ENCODE peak calls at places on chromosome 1, in nine cellular contexts. E is trophoblast cell; C is effector memory CD4-positive, alpha-beta T cell; G is right cardiac atrium; M is left lung; O is HCT116; Y is esophagus muscularis mucosa; H is prostate gland; U is neuronal stem cell. S is an unnamed sample.

GRCh38 chr1:226938903-226939438 is 1.1 kb upstream of the COQ8A start:
- DNase-seq in U (no peak), C (no peak), E (peak; percentile 60), M (no peak), O (no peak), G (no peak), Y (no peak), H (no peak), S (no peak)

GRCh38 chr1:3030663-3031381 is 9.6 kb downstream of the ACTRT2 start:
- DNase-seq in H (no peak), G (no peak), U (no peak), E (no peak), Y (no peak), O (no peak), C (no peak), M (peak; percentile 27), S (no peak)

GRCh38 chr1:10211805-10212405 is 1.5 kb downstream of the KIF1B start:
- DNase-seq in E (peak; percentile 88), U (no peak), O (no peak), H (no peak), Y (no peak), G (no peak), C (no peak), M (no peak), S (no peak)

GRCh38 chr1:223234164-223234501 is 91.1 kb upstream of the TLR5 start:
- DNase-seq in G (no peak), O (no peak), E (no peak), C (no peak), H (no peak), U (no peak), Y (no peak), M (no peak), S (no peak)

GRCh38 chr1:85568660-85569059 is 11.9 kb upstream of the CCN1 start:
- DNase-seq in M (no peak), C (no peak), Y (no peak), U (no peak), H (no peak), G (no peak), O (no peak), E (no peak), S (no peak)

GRCh38 chr1:200512191-200512590 is 102.4 kb upstream of the ZNF281 start:
- DNase-seq in O (no peak), H (no peak), C (no peak), M (no peak), G (no peak), U (no peak), Y (no peak), E (peak; percentile 34), S (no peak)

GRCh38 chr1:212451416-212452322 is 18.9 kb downstream of the NENF start:
- DNase-seq in G (no peak), H (no peak), C (no peak), U (no peak), O (no peak), Y (no peak), M (no peak), E (no peak), S (no peak)

GRCh38 chr1:46749403-46749802 is 30.5 kb upstream of the EFCAB14 start:
- DNase-seq in U (no peak), O (no peak), H (no peak), Y (no peak), E (peak; percentile 16), C (no peak), G (no peak), M (no peak), S (no peak)

GRCh38 chr1:64246294-64246917 is 43.0 kb downstream of the UBE2U start:
- DNase-seq in G (no peak), Y (no peak), C (no peak), U (peak; percentile 31), O (no peak), M (no peak), E (peak; percentile 77), H (no peak), S (no peak)

GRCh38 chr1:159929155-159930051 is 4.1 kb upstream of the TAGLN2 start:
- DNase-seq in H (peak; percentile 58), C (no peak), U (no peak), E (peak; percentile 92), O (no peak), G (peak; percentile 73), M (no peak), Y (no peak), S (no peak)

GRCh38 chr1:54403808-54404261 is 2.4 kb downstream of the SSBP3 start:
- DNase-seq in U (no peak), Y (no peak), E (no peak), O (no peak), H (no peak), C (no peak), G (no peak), M (no peak), S (no peak)

GRCh38 chr1:64975127-64975526 is 8.8 kb upstream of the JAK1 start:
- DNase-seq in O (no peak), C (no peak), H (no peak), U (no peak), Y (no peak), E (no peak), G (no peak), M (no peak), S (no peak)

GRCh38 chr1:84721152-84721551 is 30.9 kb upstream of the SSX2IP start:
- DNase-seq in C (no peak), O (no peak), E (no peak), Y (no peak), M (no peak), G (no peak), H (no peak), U (no peak), S (no peak)

GRCh38 chr1:100267284-100267683 is 1.3 kb downstream of the RTCA start:
- DNase-seq in C (no peak), O (no peak), M (no peak), H (no peak), Y (no peak), E (no peak), U (no peak), G (no peak), S (no peak)

GRCh38 chr1:203051841-203052324 is 25.6 kb downstream of the PPFIA4 start:
- DNase-seq in Y (no peak), M (no peak), U (no peak), H (no peak), G (no peak), C (no peak), O (no peak), E (no peak), S (no peak)

GRCh38 chr1:109425902-109426277 is 358 bp downstream of the PSMA5 start:
- DNase-seq in C (peak; percentile 55), M (peak; percentile 57), G (no peak), O (no peak), H (no peak), E (peak; percentile 75), U (no peak), Y (peak; percentile 93), S (no peak)

GRCh38 chr1:223733898-223734852 is 21.8 kb downstream of the CAPN2 start:
- DNase-seq in G (no peak), U (no peak), H (no peak), E (no peak), Y (no peak), M (peak; percentile 54), O (no peak), C (no peak), S (no peak)

GRCh38 chr1:227321035-227321434 is 2.7 kb upstream of the CDC42BPA start:
- DNase-seq in Y (no peak), E (no peak), C (no peak), H (no peak), M (no peak), U (no peak), O (no peak), G (no peak), S (no peak)

DNA sequence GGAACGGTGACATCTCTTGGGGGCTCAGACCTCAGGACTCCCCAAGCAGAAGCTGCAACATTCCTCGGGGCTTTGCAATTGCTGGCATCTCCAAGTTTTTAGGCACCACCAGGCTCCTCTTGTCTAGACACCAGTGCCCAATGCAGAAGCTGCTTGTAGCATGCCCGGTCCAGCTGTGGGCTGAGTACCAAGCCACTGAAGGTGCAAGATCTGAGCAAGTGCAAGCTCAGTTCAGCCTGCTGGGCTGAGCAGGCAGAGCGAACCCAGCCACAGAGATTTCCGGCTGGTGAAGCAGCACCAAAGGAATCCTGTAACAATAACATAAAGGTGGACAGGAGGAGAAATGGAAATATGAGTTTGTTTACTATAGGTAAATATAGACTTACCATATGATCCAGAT is 995.4 kb upstream of the B3GALT2 start:
- DNase-seq in E (no peak), M (no peak), U (no peak), O (no peak), G (no peak), C (no peak), Y (no peak), H (no peak), S (no peak)
- H3K27ac ChIP-seq in E (no peak overlapping the region), M (no peak overlapping the region), U (no peak overlapping the region), O (no peak overlapping the region), G (no peak overlapping the region), C (no peak overlapping the region), Y (no peak overlapping the region), H (no peak overlapping the region), S (no peak overlapping the region)

GRCh38 chr1:206914138-206914537 is 7.6 kb downstream of the FCMR start:
- DNase-seq in E (no peak), G (no peak), U (no peak), M (no peak), O (no peak), H (no peak), Y (no peak), C (no peak), S (no peak)
- H3K4me1 ChIP-seq in E (peaks cover 5% of the 10 kb centered on the region), G (no peaks in the 10 kb centered on the region), U (no peaks in the 10 kb centered on the region), M (peaks cover 37% of the 10 kb centered on the region), O (no peaks in the 10 kb centered on the region), H (no peaks in the 10 kb centered on the region), Y (peaks cover 13% of the 10 kb centered on the region), C (peaks cover 74% of the 10 kb centered on the region), S (peaks cover 8% of the 10 kb centered on the region)

DNA sequence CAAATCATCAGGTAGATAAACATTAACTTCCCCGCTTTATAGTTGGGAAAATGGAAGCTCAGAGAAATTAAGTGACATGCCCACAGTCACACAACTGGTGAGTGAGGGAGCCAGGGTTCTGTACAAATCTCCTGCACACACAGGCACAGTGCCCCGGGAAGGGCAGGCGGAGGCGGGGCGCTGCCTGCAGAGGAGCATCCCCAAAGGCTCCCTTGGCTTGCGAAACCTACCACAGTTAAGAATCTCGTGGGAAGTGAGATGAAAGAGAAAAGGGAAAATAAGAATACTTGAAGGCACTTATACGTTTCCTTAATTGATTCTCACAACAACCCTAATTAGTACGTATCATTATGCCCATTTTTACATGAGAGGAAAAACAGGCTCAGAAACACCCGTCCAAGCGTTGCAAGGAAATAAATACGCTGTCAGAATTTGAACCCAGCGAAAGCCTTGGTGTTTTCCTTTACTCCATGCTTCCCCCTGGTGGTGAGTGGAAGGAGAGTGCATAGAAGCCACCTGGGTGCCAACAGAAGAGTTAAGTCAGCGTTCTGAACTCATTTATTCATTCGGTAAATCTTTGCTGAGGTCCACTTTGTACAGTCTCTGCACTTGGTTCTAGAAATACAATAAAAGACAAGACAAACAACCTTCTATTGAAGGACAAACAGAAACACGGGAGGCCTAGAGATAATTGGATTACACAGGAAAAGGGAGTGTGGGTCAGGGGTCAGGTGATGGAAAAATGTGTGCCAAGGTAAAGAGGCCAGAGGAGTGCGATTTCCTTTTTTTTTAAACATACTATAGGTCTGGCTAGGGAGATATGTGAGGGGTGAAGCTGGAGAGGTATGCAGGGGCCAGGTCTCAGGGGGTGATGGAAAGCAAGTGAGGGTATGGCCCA is 28.4 kb downstream of the ACP6 start:
- DNase-seq in O (peak; percentile 32), Y (no peak), G (no peak), H (peak; percentile 64), E (peak; percentile 83), M (no peak), U (peak; percentile 43), C (peak; percentile 7), S (no peak)
- H3K27ac ChIP-seq in O (no peak overlapping the region), Y (no peak overlapping the region), G (no peak overlapping the region), H (no peak overlapping the region), E (no peak overlapping the region), M (no peak overlapping the region), U (no peak overlapping the region), C (no peak overlapping the region), S (no peak overlapping the region)

GRCh38 chr1:31011719-31012118 is 53.8 kb downstream of the PUM1 start:
- DNase-seq in O (no peak), E (no peak), Y (no peak), M (no peak), G (no peak), U (no peak), H (no peak), C (no peak), S (no peak)
- H3K4me1 ChIP-seq in O (peaks cover 3% of the 10 kb centered on the region), E (peaks cover 15% of the 10 kb centered on the region), Y (peaks cover 93% of the 10 kb centered on the region), M (peaks cover 53% of the 10 kb centered on the region), G (peaks cover 10% of the 10 kb centered on the region), U (peaks cover 3% of the 10 kb centered on the region), H (peaks cover 14% of the 10 kb centered on the region), C (peaks cover 13% of the 10 kb centered on the region), S (peaks cover 18% of the 10 kb centered on the region)

S was measured in esophagus squamous epithelium.